ENCODE peak calls at places on chromosomes 11 and 22, in eight cellular contexts. Z is heart right ventricle, F is suprapubic skin, M is endothelial cell of umbilical vein, W is colonic mucosa, P is BJ, T is upper lobe of right lung, O is psoas muscle. I is an unnamed sample. For H3K27me3, the result is how much of the 10 kb centered on the place peaks cover.

GRCh38 chr11:94588366-94588952 is 21.3 kb downstream of the PIWIL4 start:
- DNase-seq in T (no peak), P (no peak), M (no peak), W (no peak), F (no peak), Z (no peak), O (no peak), I (no peak)

GRCh38 chr22:18000441-18001039 is 23.8 kb downstream of the MICAL3 start:
- DNase-seq in T (no peak), W (peak), M (peak), F (peak), O (peak), P (no peak), Z (no peak), I (peak)

GRCh38 chr22:41092847-41093371 is 517 bp downstream of the EP300 start:
- DNase-seq in T (peak), P (no peak), W (peak), Z (peak), M (peak), F (peak), O (peak), I (no peak)

GRCh38 chr11:77596626-77597025 is 6.9 kb downstream of the AQP11 start:
- DNase-seq in F (no peak), Z (no peak), P (peak), T (no peak), W (no peak), O (no peak), M (no peak), I (no peak)

GRCh38 chr11:11078344-11078743 is 220.5 kb upstream of the ZBED5 start:
- DNase-seq in F (no peak), M (no peak), W (no peak), Z (no peak), T (no peak), O (no peak), P (no peak), I (no peak)

GRCh38 chr11:126332221-126332711 is 23.2 kb upstream of the ST3GAL4 start:
- DNase-seq in Z (peak), W (peak), F (peak), O (peak), P (peak), M (peak), T (peak), I (no peak)

GRCh38 chr11:75632450-75632849 is 36.4 kb downstream of the MAP6 start:
- DNase-seq in O (no peak), W (no peak), F (no peak), Z (no peak), M (no peak), T (no peak), P (no peak), I (no peak)

GRCh38 chr11:59195596-59195995 is 17.1 kb downstream of the MPEG1 start:
- DNase-seq in O (no peak), W (no peak), T (no peak), Z (no peak), F (no peak), P (no peak), M (no peak), I (no peak)

GRCh38 chr22:45103756-45104155 is 60.0 kb upstream of the NUP50 start:
- DNase-seq in P (no peak), F (no peak), W (no peak), Z (no peak), M (no peak), T (no peak), O (no peak), I (no peak)
- TF ChIP-seq CTCF in P (peak), F (no peak), W (no peak), Z (no peak), M (no peak), T (no peak), O (no peak), I (no peak)

GRCh38 chr11:64643927-64644326 is 52.9 kb downstream of the SLC22A12 start:
- DNase-seq in F (no peak), W (no peak), P (no peak), Z (no peak), O (no peak), T (no peak), M (no peak), I (no peak)

GRCh38 chr11:64642876-64643257 is 51.8 kb downstream of the SLC22A12 start:
- DNase-seq in T (no peak), Z (no peak), O (no peak), P (no peak), M (no peak), F (no peak), W (no peak), I (no peak)

GRCh38 chr11:64642418-64642735 is 51.4 kb downstream of the SLC22A12 start:
- DNase-seq in P (no peak), F (no peak), O (no peak), M (no peak), W (no peak), Z (no peak), T (no peak), I (no peak)

GRCh38 chr11:64644348-64645242 is 53.6 kb downstream of the SLC22A12 start:
- DNase-seq in W (no peak), M (no peak), F (no peak), Z (no peak), P (no peak), T (no peak), O (no peak), I (no peak)

DNA sequence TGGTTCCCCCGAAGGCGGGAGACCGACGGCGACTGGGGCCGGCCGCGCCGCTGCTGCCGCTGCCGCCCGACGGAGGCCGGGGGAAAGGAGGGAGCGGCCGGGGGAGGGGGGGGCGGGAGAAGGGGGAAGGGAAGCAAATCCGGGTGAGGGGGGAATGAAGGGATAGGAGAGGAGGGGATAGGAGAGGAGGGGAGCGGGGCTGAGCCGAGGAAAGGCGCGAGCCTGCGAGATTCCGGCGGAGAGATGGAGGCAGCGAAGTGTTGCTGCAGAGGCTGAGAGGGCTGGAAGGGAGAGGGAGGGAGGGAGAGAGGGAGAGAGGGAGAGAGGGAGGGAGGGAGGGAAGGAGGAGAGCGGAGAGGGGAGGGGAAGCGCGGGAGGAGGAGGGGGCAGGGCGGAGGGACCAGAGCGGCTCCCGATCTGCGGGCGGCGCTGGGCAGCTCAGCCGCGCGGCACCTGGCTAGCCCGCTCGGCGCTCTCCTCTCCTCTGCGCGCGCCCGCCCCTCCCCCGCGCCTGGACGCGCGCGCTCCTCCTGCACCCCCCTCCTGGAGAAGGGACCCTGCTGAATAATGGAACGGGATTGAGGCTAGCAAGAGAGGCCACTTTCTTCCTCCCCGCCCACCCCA is 52.4 kb downstream of the SLC22A12 start:
- DNase-seq in W (no peak), T (no peak), O (no peak), P (no peak), F (no peak), Z (no peak), M (no peak), I (no peak)
- H3K27me3 ChIP-seq in W (under half), T (half or more), O (under half), P (half or more), F (half or more), Z (half or more), M (half or more), I (under half)

GRCh38 chr22:32819120-32819519 is 17.6 kb downstream of the TIMP3 start:
- DNase-seq in Z (no peak), O (no peak), P (no peak), T (peak), M (no peak), W (no peak), F (peak), I (no peak)
- H3K4me3 ChIP-seq in Z (no peak), O (no peak), P (no peak), T (no peak), M (no peak), W (no peak), F (no peak), I (no peak)

DNA sequence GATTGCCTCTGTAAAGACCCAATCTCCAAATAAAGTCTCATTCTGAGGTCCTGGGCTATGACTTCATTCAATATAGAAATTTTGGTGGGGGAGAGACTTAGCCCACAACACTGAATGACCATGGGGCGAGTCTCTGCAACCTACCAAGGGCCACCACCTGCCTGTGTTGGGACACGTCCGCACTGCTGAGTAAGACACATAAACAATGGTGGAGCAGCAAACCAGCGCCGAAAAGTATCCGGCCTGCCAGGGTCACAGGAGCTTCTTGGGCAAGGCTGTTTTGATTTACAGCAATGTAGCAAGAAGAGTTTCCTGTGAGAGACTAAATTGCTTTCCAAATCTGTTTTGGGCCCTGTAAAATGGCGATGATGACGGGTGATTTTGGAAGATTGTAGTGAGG is 122.3 kb downstream of the SHANK2 start:
- DNase-seq in Z (no peak), T (no peak), W (no peak), P (no peak), M (no peak), F (no peak), O (no peak), I (no peak)
- TF ChIP-seq CTCF in Z (no peak), T (no peak), W (no peak), P (no peak), M (no peak), F (no peak), O (no peak), I (no peak)

DNA sequence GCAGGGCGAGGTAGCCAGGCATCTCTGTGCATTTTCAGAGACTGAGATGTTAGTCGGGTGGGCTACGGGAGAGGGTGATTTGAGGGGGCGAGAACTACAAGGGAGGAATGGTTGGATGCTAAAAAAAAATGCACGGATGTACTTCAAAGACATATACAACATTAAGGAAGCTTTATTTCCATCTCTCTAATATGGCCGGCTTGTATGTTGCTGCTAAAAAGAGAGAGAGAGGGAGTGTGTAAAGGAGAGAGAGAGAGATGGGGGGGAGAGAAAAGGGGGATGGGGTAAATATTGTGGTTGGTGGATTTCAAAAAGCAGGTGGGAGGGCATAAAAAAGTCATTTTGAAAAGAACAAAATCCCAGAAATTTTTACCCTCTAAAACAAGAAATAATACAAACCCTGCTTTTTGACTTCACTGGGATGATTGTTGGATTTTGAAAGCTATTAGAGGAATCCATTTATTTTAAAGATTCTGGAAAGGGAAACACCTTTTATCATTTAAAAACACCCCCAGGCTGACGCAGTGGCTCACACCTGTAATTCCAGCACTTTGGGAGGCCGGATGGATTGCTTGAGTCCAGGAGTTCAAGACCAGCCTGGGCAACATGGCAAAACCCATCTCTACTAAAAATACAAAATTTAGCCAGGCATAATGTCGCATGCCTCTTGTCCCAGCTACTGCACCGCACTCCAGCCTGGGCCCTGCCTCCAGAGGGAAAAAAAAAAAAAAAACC is at the start of gene SCN2B:
- DNase-seq in P (no peak), W (no peak), Z (no peak), O (no peak), M (no peak), F (no peak), T (no peak), I (no peak)
- H3K27me3 ChIP-seq in P (under half), W (under half), Z (under half), O (under half), M (under half), F (under half), T (under half), I (under half)

GRCh38 chr11:830295-831131 is 2.2 kb upstream of the CD151 start:
- DNase-seq in P (no peak), O (peak), F (no peak), Z (peak), W (peak), T (peak), M (peak), I (peak)

GRCh38 chr11:831132-831864 is 1.5 kb upstream of the CD151 start:
- DNase-seq in F (no peak), M (peak), P (no peak), W (no peak), T (no peak), O (no peak), Z (no peak), I (no peak)

GRCh38 chr11:833114-833791 is 501 bp downstream of the CD151 start:
- DNase-seq in T (peak), M (peak), Z (peak), P (no peak), F (no peak), W (peak), O (peak), I (peak)

GRCh38 chr11:832529-833113 is at the start of gene CD151:
- DNase-seq in T (peak), F (no peak), O (no peak), W (no peak), M (peak), Z (peak), P (no peak), I (peak)

DNA sequence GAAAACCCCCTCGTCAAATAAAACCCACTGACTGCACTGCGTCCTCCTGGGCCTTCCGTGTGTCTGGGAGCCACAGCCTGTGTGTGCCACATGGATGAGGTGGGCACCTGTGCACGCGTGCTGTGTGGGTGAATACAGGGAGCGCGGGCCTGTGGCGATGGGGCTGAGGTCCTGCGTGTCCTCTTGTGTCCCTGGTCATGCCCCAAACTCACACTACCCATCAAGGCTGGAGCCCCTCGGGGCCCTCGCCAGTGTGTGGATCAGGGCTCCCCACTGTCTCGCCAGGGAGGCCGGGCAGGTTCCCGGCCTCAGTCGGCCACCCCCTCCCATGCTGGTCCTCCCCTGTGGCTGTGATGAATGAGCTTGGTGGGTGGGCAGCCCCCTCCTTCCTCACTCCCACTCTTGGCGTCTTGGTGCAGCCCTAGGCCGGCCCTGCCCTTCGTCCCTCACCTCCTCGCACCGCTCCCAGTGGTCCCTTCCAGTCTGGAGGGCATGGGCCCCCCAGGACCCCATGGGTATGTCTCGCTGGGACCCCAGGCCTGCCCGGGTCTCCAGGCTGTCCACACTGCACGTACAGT is 712 bp upstream of the CD151 start:
- DNase-seq in F (no peak), O (no peak), P (no peak), W (no peak), Z (no peak), T (no peak), M (no peak), I (no peak)
- H3K4me3 ChIP-seq in F (peak), O (peak), P (peak), W (peak), Z (peak), T (peak), M (peak), I (peak)

DNA sequence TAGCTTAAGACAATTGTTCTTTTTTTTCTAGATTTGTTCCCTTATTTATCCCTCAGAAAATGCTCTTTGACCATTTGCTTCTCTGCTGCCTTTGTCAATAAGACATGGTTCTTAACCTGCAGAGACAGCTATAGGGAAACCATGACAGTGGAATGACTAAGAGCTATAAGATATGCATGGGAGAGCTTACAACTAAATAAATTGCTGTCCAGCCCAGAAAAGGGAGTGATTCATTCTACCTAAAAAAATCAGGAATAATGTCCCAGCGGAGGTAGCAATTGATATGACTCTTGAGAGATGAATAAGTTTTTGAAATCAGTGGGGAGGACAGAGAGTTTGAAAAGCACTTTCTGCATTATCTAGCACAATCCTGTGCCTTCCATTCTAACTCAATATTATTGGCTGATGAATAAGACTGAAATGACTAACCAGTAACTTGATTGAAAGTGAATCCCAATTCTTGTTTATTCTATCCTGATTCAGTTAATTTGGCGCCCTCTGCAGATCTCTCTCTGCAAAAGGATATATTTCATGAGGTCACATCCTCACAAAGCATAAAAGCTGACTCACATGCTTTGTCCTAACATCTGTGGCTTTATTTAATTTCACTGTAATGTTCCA is 680.5 kb upstream of the API5 start:
- DNase-seq in W (no peak), T (no peak), Z (no peak), O (no peak), F (no peak), P (peak), M (peak), I (no peak)
- TF ChIP-seq CTCF in W (no peak), T (no peak), Z (no peak), O (no peak), F (no peak), P (peak), M (no peak), I (peak)

GRCh38 chr11:70071996-70072395 is 6.1 kb upstream of the ANO1 start:
- DNase-seq in Z (no peak), W (no peak), T (peak), O (no peak), P (no peak), M (no peak), F (no peak), I (no peak)
- H3K27me3 ChIP-seq in Z (half or more), W (under half), T (half or more), O (under half), P (under half), M (under half), F (half or more), I (under half)

GRCh38 chr11:61027141-61027840 is 55.8 kb downstream of the CD6 start:
- DNase-seq in O (no peak), P (no peak), M (no peak), W (no peak), T (no peak), Z (no peak), F (no peak), I (no peak)

GRCh38 chr11:61026121-61027031 is 54.9 kb downstream of the CD6 start:
- DNase-seq in F (no peak), O (no peak), M (no peak), T (no peak), W (no peak), Z (no peak), P (no peak), I (no peak)

GRCh38 chr11:61023086-61024035 is 51.9 kb downstream of the CD6 start:
- DNase-seq in P (no peak), W (no peak), F (no peak), O (no peak), M (no peak), Z (no peak), T (no peak), I (no peak)

GRCh38 chr11:61025819-61026120 is 54.3 kb downstream of the CD6 start:
- DNase-seq in M (no peak), F (no peak), T (no peak), P (no peak), W (no peak), Z (no peak), O (no peak), I (no peak)

DNA sequence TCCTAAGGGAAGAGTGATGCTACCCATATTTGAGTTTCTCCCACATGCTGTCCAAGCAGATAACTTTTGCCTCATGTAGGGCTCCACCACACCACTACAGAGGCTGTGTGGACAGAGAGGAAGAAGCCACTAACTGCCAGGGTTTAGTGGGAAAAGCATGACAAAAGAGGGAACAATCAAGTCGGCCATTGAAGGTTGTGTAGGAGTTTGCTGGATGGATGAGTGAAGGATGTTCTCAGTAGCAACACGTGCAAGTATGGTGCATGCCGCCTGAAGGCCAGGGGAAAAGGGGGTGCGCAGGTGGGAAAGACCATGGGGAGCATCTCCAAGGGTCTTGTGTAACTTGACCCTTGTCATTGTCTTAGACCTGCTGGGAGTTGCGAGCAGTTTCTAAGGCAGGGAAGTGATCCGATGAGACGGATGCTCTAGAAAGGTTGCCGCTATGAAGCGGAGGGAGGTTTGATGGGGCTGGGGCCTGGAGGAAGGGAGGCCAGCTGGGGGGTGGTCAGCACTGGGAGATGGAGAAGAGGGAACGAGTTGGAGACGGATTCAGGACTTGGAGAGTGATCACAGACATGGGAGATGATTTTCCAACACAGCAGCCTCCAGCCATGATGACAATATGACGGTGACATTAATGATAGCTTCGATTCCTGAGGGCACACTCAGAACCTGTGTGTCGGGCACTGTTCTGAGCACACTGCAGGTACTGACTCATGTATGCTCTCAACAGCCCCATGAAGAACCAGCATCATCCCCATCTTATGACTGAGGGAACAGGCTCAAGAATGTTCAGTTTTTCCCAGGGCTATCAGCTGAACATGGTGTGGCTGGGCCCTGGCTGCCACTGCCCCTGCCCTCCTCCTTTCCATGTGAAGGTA is 53.7 kb downstream of the CD6 start:
- DNase-seq in Z (no peak), P (no peak), W (no peak), F (no peak), M (no peak), T (no peak), O (no peak), I (no peak)
- H3K4me3 ChIP-seq in Z (no peak), P (no peak), W (no peak), F (no peak), M (no peak), T (no peak), O (no peak), I (no peak)